ENCODE peak calls at places on chromosomes 5 and 9, in ten cellular contexts. Q is HEK293T; J is GM19239; F is AG04449; V is fibroblast of the conjunctiva; B is activated CD8-positive, alpha-beta memory T cell treated with anti-CD3 and anti-CD28 coated beads for 24 hours; D is lower lobe of right lung; G is stimulated activated CD4-positive, alpha-beta T cell treated with anti-CD3 and anti-CD28 coated beads, Interleukin-2, amount 100 ng/mL, for 24 hours; R is activated CD4-positive, alpha-beta T cell treated with anti-CD3 and anti-CD28 coated beads, Interleukin-2, amount 50 U/mL, for 48 hours; W is GM03348. H is an unnamed sample.
A peak's percentile ranks its signal among the peaks of the same experiment; 100 is the strongest.

GRCh38 chr5:77146896-77147295 is 59.8 kb upstream of the ZBED3 start:
- DNase-seq in Q (no peak), J (no peak), F (no peak), V (no peak), B (no peak), D (no peak), G (no peak), R (no peak), W (no peak), H (no peak)

GRCh38 chr5:171459839-171460238 is 40.4 kb downstream of the FGF18 start:
- DNase-seq in Q (no peak), J (no peak), F (no peak), V (no peak), B (no peak), D (no peak), G (no peak), R (no peak), W (no peak), H (no peak)

GRCh38 chr5:91194861-91195460 is 188.2 kb downstream of the ARRDC3 start:
- DNase-seq in Q (no peak), J (no peak), F (no peak), V (no peak), B (no peak), D (no peak), G (no peak), R (no peak), W (no peak), H (no peak)

GRCh38 chr9:89022902-89023301 is 31.6 kb downstream of the S1PR3 start:
- DNase-seq in Q (no peak), J (no peak), F (no peak), V (no peak), B (no peak), D (peak; percentile 61), G (no peak), R (no peak), W (peak; percentile 65), H (no peak)

GRCh38 chr5:140497897-140498296 is 49.6 kb upstream of the EIF4EBP3 start:
- DNase-seq in Q (no peak), J (no peak), F (no peak), V (no peak), B (no peak), D (no peak), G (no peak), R (no peak), W (no peak), H (no peak)

GRCh38 chr5:77946381-77947050 is 170.4 kb upstream of the TBCA start:
- DNase-seq in Q (no peak), J (no peak), F (no peak), V (no peak), B (no peak), D (no peak), G (no peak), R (no peak), W (no peak), H (no peak)

GRCh38 chr9:135939351-135940265 is 21.6 kb downstream of the UBAC1 start:
- DNase-seq in Q (no peak), J (no peak), F (no peak), V (no peak), B (peak; percentile 79), D (no peak), G (peak; percentile 58), R (peak; percentile 77), W (no peak), H (no peak)

GRCh38 chr5:179550511-179551342 is at the start of gene RUFY1:
- DNase-seq in Q (peak; percentile 85), J (peak; percentile 80), F (no peak), V (peak; percentile 45), B (peak; percentile 94), D (peak; percentile 90), G (peak; percentile 87), R (peak; percentile 84), W (peak; percentile 94), H (no peak)

GRCh38 chr9:115514454-115514853 is 396.5 kb upstream of the TNC start:
- DNase-seq in Q (no peak), J (no peak), F (no peak), V (no peak), B (no peak), D (no peak), G (no peak), R (no peak), W (no peak), H (no peak)

GRCh38 chr9:124754289-124754688 is 16.8 kb downstream of the NR6A1 start:
- DNase-seq in Q (no peak), J (no peak), F (no peak), V (no peak), B (no peak), D (no peak), G (no peak), R (no peak), W (peak; percentile 31), H (no peak)

GRCh38 chr9:78666818-78667429 is 370.0 kb downstream of the PSAT1 start:
- DNase-seq in Q (no peak), J (no peak), F (no peak), V (no peak), B (no peak), D (no peak), G (no peak), R (no peak), W (peak; percentile 12), H (no peak)

GRCh38 chr9:130243015-130243881 is 22.3 kb upstream of the HMCN2 start:
- DNase-seq in Q (peak; percentile 81), J (peak; percentile 79), F (no peak), V (peak; percentile 14), B (peak; percentile 96), D (peak; percentile 80), G (peak; percentile 90), R (peak; percentile 90), W (peak; percentile 82), H (no peak)

GRCh38 chr5:172187118-172188032 is 649 bp downstream of the STK10 start:
- DNase-seq in Q (peak; percentile 55), J (no peak), F (peak; percentile 23), V (peak; percentile 64), B (peak; percentile 86), D (peak; percentile 79), G (peak; percentile 72), R (peak; percentile 81), W (peak; percentile 82), H (no peak)

H was measured in vagina.